ENCODE peak calls at places on chromosomes 11 and 22, in seven cellular contexts. Y is cardiac muscle cell; H is breast epithelium; G is BE2C; P is IMR-90; I is effector memory CD4-positive, alpha-beta T cell; E is fibroblast of lung. R is an unnamed sample.

GRCh38 chr22:38017272-38017920 is 33.0 kb upstream of the SOX10 start:
- DNase-seq in Y (peak; percentile 78), H (peak; percentile 91), G (peak; percentile 68), P (peak; percentile 52), I (no peak), E (peak; percentile 54), R (peak; percentile 43)

GRCh38 chr11:69450064-69450856 is 31.2 kb upstream of the LINC01488 start:
- DNase-seq in Y (no peak), H (no peak), G (no peak), P (no peak), I (no peak), E (no peak), R (no peak)

GRCh38 chr11:97516688-97517087 is 1126.9 kb downstream of the JRKL start:
- DNase-seq in Y (no peak), H (no peak), G (no peak), P (no peak), I (no peak), E (no peak), R (no peak)

GRCh38 chr22:35556666-35557065 is 16.0 kb downstream of the RASD2 start:
- DNase-seq in Y (no peak), H (no peak), G (no peak), P (peak; percentile 21), I (no peak), E (no peak), R (no peak)

GRCh38 chr11:88353835-88354496 is 16.4 kb upstream of the CTSC start:
- DNase-seq in Y (no peak), H (no peak), G (no peak), P (no peak), I (no peak), E (no peak), R (no peak)

GRCh38 chr11:76554767-76555166 is 109.9 kb downstream of the EMSY start:
- DNase-seq in Y (no peak), H (no peak), G (no peak), P (no peak), I (no peak), E (no peak), R (no peak)

GRCh38 chr11:17230867-17231851 is 23.4 kb upstream of the PIK3C2A start:
- DNase-seq in Y (no peak), H (no peak), G (no peak), P (no peak), I (no peak), E (no peak), R (no peak)

GRCh38 chr11:121767433-121767832 is 314.7 kb upstream of the SORL1-AS1 start:
- DNase-seq in Y (no peak), H (no peak), G (no peak), P (peak; percentile 50), I (no peak), E (peak; percentile 7), R (no peak)

GRCh38 chr22:22870577-22871398 is 16.8 kb upstream of the IGLL5 start:
- DNase-seq in Y (no peak), H (no peak), G (no peak), P (no peak), I (no peak), E (no peak), R (no peak)

GRCh38 chr11:119706887-119707286 is 22.1 kb downstream of the NECTIN1 start:
- DNase-seq in Y (no peak), H (no peak), G (no peak), P (no peak), I (no peak), E (no peak), R (no peak)

GRCh38 chr11:112421854-112422253 is 161.2 kb upstream of the PLET1 start:
- DNase-seq in Y (no peak), H (no peak), G (peak; percentile 36), P (no peak), I (no peak), E (no peak), R (no peak)

GRCh38 chr11:42552786-42553185 is 759.0 kb upstream of the API5 start:
- DNase-seq in Y (peak; percentile 51), H (no peak), G (no peak), P (no peak), I (no peak), E (no peak), R (no peak)

GRCh38 chr11:128733440-128734115 is 39.7 kb downstream of the FLI1 start:
- DNase-seq in Y (no peak), H (no peak), G (no peak), P (peak; percentile 66), I (no peak), E (peak; percentile 14), R (no peak)

GRCh38 chr11:62919898-62920640 is 1.1 kb downstream of the CHRM1 start:
- DNase-seq in Y (no peak), H (no peak), G (no peak), P (no peak), I (no peak), E (no peak), R (no peak)

GRCh38 chr22:27105142-27106025 is 448.0 kb downstream of the MIAT start:
- DNase-seq in Y (peak; percentile 95), H (peak; percentile 31), G (no peak), P (peak; percentile 86), I (no peak), E (peak; percentile 62), R (no peak)

GRCh38 chr11:69312418-69313399 is 18.8 kb downstream of the MYEOV start:
- DNase-seq in Y (peak; percentile 77), H (no peak), G (no peak), P (no peak), I (no peak), E (peak; percentile 34), R (no peak)

GRCh38 chr22:21972293-21972779 is 10.3 kb downstream of the TOP3B start:
- DNase-seq in Y (peak; percentile 49), H (no peak), G (peak; percentile 69), P (peak; percentile 23), I (peak; percentile 18), E (peak; percentile 24), R (peak; percentile 13)

DNA sequence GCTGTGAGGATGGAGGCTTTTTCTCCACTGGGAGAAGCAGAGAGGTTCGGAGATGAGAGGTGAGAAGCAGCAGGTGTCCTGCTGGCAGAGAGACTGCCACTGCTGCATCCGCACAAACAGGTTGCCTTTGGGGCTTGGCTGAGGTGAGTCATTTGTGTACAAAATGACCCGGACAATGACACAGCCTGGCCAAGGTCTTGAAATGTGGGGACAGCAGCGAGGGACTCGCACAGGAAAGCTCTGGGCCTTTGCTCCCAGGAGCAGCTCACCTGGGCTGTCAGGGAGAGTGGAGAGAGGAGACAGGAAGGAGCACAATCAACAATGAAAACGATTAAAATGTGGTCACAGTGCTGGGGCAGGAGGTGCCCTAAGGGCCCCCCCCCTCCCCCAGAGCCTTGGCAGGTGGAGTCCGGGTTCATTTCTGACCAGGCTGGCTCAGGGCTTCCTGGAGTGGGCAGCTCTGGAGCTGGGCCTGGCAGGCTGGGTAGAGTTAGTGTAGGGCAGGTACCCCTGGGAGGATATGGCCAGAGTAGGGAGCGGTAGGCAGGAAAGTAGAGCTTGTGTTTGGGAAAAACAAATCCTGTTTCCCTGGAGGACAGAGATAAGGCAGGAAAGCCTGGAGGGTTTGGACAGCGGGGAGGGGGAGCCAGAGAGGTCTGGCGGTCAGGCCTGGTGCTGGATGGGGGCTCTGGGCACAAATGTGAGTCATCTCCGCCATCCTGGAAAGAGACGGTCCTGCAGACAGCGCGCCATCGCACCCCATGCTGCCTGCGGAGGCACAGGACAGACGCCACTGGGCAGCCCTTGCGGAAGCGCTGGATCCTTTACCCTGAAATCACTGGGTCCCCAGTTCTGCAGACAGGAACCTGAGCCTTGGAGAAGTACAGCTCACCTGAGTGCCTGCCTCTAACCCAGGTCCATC is 37.8 kb upstream of the CELSR1 start:
- DNase-seq in Y (peak; percentile 36), H (peak; percentile 72), G (peak; percentile 95), P (no peak), I (no peak), E (no peak), R (peak; percentile 90)
- H3K4me1 ChIP-seq in Y (peaks cover 37% of the 10 kb centered on the region), H (peaks cover 13% of the 10 kb centered on the region), G (peaks cover 31% of the 10 kb centered on the region), P (peaks cover 16% of the 10 kb centered on the region), I (peaks cover 24% of the 10 kb centered on the region), E (no peaks in the 10 kb centered on the region), R (no peaks in the 10 kb centered on the region)

GRCh38 chr22:50046481-50047245 is 11.4 kb downstream of the TTLL8 start:
- DNase-seq in Y (no peak), H (no peak), G (no peak), P (no peak), I (no peak), E (no peak), R (no peak)
- H3K4me3 ChIP-seq in Y (no peak overlapping the region), H (no peak overlapping the region), G (no peak overlapping the region), P (no peak overlapping the region), I (no peak overlapping the region), E (no peak overlapping the region), R (no peak overlapping the region)

GRCh38 chr11:6480299-6480914 is 724 bp downstream of the ARFIP2 start:
- DNase-seq in Y (peak; percentile 24), H (no peak), G (no peak), P (no peak), I (no peak), E (no peak), R (no peak)
- H3K4me1 ChIP-seq in Y (peaks cover 8% of the 10 kb centered on the region), H (no peaks in the 10 kb centered on the region), G (no peaks in the 10 kb centered on the region), P (peaks cover 8% of the 10 kb centered on the region), I (peaks cover 21% of the 10 kb centered on the region), E (peaks cover 14% of the 10 kb centered on the region), R (peaks cover 1% of the 10 kb centered on the region)

GRCh38 chr22:17358394-17358793 is 10.9 kb upstream of the CECR2 start:
- DNase-seq in Y (no peak), H (no peak), G (no peak), P (no peak), I (no peak), E (no peak), R (no peak)
- H3K4me3 ChIP-seq in Y (no peak overlapping the region), H (no peak overlapping the region), G (no peak overlapping the region), P (no peak overlapping the region), I (no peak overlapping the region), E (no peak overlapping the region), R (no peak overlapping the region)

GRCh38 chr11:47161890-47162289 is 14.8 kb downstream of the ARFGAP2 start:
- DNase-seq in Y (no peak), H (no peak), G (no peak), P (peak; percentile 45), I (no peak), E (peak; percentile 39), R (no peak)

GRCh38 chr11:47162426-47162825 is 14.3 kb downstream of the ARFGAP2 start:
- DNase-seq in Y (no peak), H (no peak), G (no peak), P (no peak), I (no peak), E (no peak), R (no peak)

GRCh38 chr11:47163198-47163597 is 13.5 kb downstream of the ARFGAP2 start:
- DNase-seq in Y (no peak), H (no peak), G (no peak), P (no peak), I (no peak), E (no peak), R (no peak)

GRCh38 chr11:47160753-47161133 is 15.9 kb downstream of the ARFGAP2 start:
- DNase-seq in Y (no peak), H (no peak), G (no peak), P (no peak), I (no peak), E (no peak), R (no peak)

GRCh38 chr11:47161134-47161854 is 15.4 kb downstream of the ARFGAP2 start:
- DNase-seq in Y (peak; percentile 80), H (peak; percentile 46), G (peak; percentile 65), P (peak; percentile 69), I (no peak), E (peak; percentile 72), R (peak; percentile 68)
- H3K4me1 ChIP-seq in Y (no peaks in the 10 kb centered on the region), H (no peaks in the 10 kb centered on the region), G (no peaks in the 10 kb centered on the region), P (no peaks in the 10 kb centered on the region), I (no peaks in the 10 kb centered on the region), E (no peaks in the 10 kb centered on the region), R (no peaks in the 10 kb centered on the region)

GRCh38 chr11:19345519-19345847 is 104.7 kb upstream of the E2F8 start:
- DNase-seq in Y (peak; percentile 20), H (no peak), G (no peak), P (no peak), I (no peak), E (no peak), R (no peak)
- H3K4me3 ChIP-seq in Y (peak overlapping the region; percentile 13), H (peak overlapping the region; percentile 53), G (no peak overlapping the region), P (peak overlapping the region; percentile 13), I (no peak overlapping the region), E (peak overlapping the region; percentile 6), R (no peak overlapping the region)